ENCODE peak calls at places on chromosomes 16 and 17, in nine cellular contexts. One of them, this sample, is unnamed.

GRCh38 chr16:723695-724094 is 2.5 kb downstream of the CCDC78 start:
- DNase-seq in breast epithelium: no peak
- DNase-seq in esophagus muscularis mucosa: no peak
- DNase-seq in transverse colon: no peak
- DNase-seq in spleen: no peak
- DNase-seq in HL-60: no peak
- DNase-seq in upper lobe of left lung: no peak
- DNase-seq in K562: no peak
- DNase-seq in suprapubic skin: no peak
- DNase-seq in this sample: no peak

GRCh38 chr17:82962163-82962720 is 117.2 kb upstream of the METRNL start:
- DNase-seq in breast epithelium: no peak
- DNase-seq in esophagus muscularis mucosa: no peak
- DNase-seq in transverse colon: no peak
- DNase-seq in spleen: peak; percentile 53
- DNase-seq in HL-60: no peak
- DNase-seq in upper lobe of left lung: no peak
- DNase-seq in K562: no peak
- DNase-seq in suprapubic skin: peak; percentile 31
- DNase-seq in this sample: no peak

GRCh38 chr16:58299757-58300349 is 5.0 kb upstream of the PRSS54 start:
- DNase-seq in breast epithelium: no peak
- DNase-seq in esophagus muscularis mucosa: no peak
- DNase-seq in transverse colon: peak; percentile 22
- DNase-seq in spleen: no peak
- DNase-seq in HL-60: peak; percentile 20
- DNase-seq in upper lobe of left lung: no peak
- DNase-seq in K562: peak; percentile 30
- DNase-seq in suprapubic skin: no peak
- DNase-seq in this sample: no peak

GRCh38 chr16:24685539-24686432 is 43.7 kb upstream of the TNRC6A start:
- DNase-seq in breast epithelium: no peak
- DNase-seq in esophagus muscularis mucosa: no peak
- DNase-seq in transverse colon: peak; percentile 55
- DNase-seq in spleen: no peak
- DNase-seq in HL-60: no peak
- DNase-seq in upper lobe of left lung: no peak
- DNase-seq in K562: no peak
- DNase-seq in suprapubic skin: peak; percentile 62
- DNase-seq in this sample: no peak

GRCh38 chr17:53150101-53150698 is 672.5 kb upstream of the KIF2B start:
- DNase-seq in breast epithelium: no peak
- DNase-seq in esophagus muscularis mucosa: no peak
- DNase-seq in transverse colon: no peak
- DNase-seq in spleen: no peak
- DNase-seq in HL-60: no peak
- DNase-seq in upper lobe of left lung: no peak
- DNase-seq in K562: no peak
- DNase-seq in suprapubic skin: no peak
- DNase-seq in this sample: no peak

GRCh38 chr17:8159459-8160223 is 3.1 kb downstream of the VAMP2 start:
- DNase-seq in breast epithelium: no peak
- DNase-seq in esophagus muscularis mucosa: no peak
- DNase-seq in transverse colon: no peak
- DNase-seq in spleen: peak; percentile 55
- DNase-seq in HL-60: no peak
- DNase-seq in upper lobe of left lung: no peak
- DNase-seq in K562: no peak
- DNase-seq in suprapubic skin: peak; percentile 62
- DNase-seq in this sample: no peak

GRCh38 chr17:49624896-49625295 is 49.2 kb downstream of the NXPH3 start:
- DNase-seq in breast epithelium: no peak
- DNase-seq in esophagus muscularis mucosa: no peak
- DNase-seq in transverse colon: no peak
- DNase-seq in spleen: no peak
- DNase-seq in HL-60: no peak
- DNase-seq in upper lobe of left lung: no peak
- DNase-seq in K562: no peak
- DNase-seq in suprapubic skin: no peak
- DNase-seq in this sample: no peak

GRCh38 chr17:3851461-3852100 is 5.5 kb upstream of the NCBP3 start:
- DNase-seq in breast epithelium: no peak
- DNase-seq in esophagus muscularis mucosa: no peak
- DNase-seq in transverse colon: no peak
- DNase-seq in spleen: peak; percentile 59
- DNase-seq in HL-60: no peak
- DNase-seq in upper lobe of left lung: peak; percentile 54
- DNase-seq in K562: no peak
- DNase-seq in suprapubic skin: peak; percentile 54
- DNase-seq in this sample: no peak

GRCh38 chr17:37292429-37293139 is 83.2 kb upstream of the C17orf78 start:
- DNase-seq in breast epithelium: no peak
- DNase-seq in esophagus muscularis mucosa: no peak
- DNase-seq in transverse colon: no peak
- DNase-seq in spleen: no peak
- DNase-seq in HL-60: peak; percentile 82
- DNase-seq in upper lobe of left lung: no peak
- DNase-seq in K562: no peak
- DNase-seq in suprapubic skin: no peak
- DNase-seq in this sample: no peak

GRCh38 chr16:83233153-83233552 is 574.6 kb upstream of the HSBP1 start:
- DNase-seq in breast epithelium: no peak
- DNase-seq in esophagus muscularis mucosa: no peak
- DNase-seq in transverse colon: no peak
- DNase-seq in spleen: no peak
- DNase-seq in HL-60: no peak
- DNase-seq in upper lobe of left lung: no peak
- DNase-seq in K562: no peak
- DNase-seq in suprapubic skin: no peak
- DNase-seq in this sample: no peak

GRCh38 chr16:53097190-53097589 is 42.4 kb downstream of the CHD9 start:
- DNase-seq in breast epithelium: no peak
- DNase-seq in esophagus muscularis mucosa: no peak
- DNase-seq in transverse colon: no peak
- DNase-seq in spleen: no peak
- DNase-seq in HL-60: no peak
- DNase-seq in upper lobe of left lung: no peak
- DNase-seq in K562: no peak
- DNase-seq in suprapubic skin: no peak
- DNase-seq in this sample: no peak

GRCh38 chr16:53100889-53101288 is 46.1 kb downstream of the CHD9 start:
- DNase-seq in breast epithelium: no peak
- DNase-seq in esophagus muscularis mucosa: no peak
- DNase-seq in transverse colon: no peak
- DNase-seq in spleen: no peak
- DNase-seq in HL-60: no peak
- DNase-seq in upper lobe of left lung: no peak
- DNase-seq in K562: no peak
- DNase-seq in suprapubic skin: no peak
- DNase-seq in this sample: no peak

GRCh38 chr16:53100131-53100748 is 45.4 kb downstream of the CHD9 start:
- DNase-seq in breast epithelium: no peak
- DNase-seq in esophagus muscularis mucosa: no peak
- DNase-seq in transverse colon: no peak
- DNase-seq in spleen: no peak
- DNase-seq in HL-60: no peak
- DNase-seq in upper lobe of left lung: no peak
- DNase-seq in K562: no peak
- DNase-seq in suprapubic skin: no peak
- DNase-seq in this sample: no peak

GRCh38 chr16:53098526-53099317 is 43.9 kb downstream of the CHD9 start:
- DNase-seq in breast epithelium: peak; percentile 59
- DNase-seq in esophagus muscularis mucosa: peak; percentile 97
- DNase-seq in transverse colon: peak; percentile 85
- DNase-seq in spleen: peak; percentile 93
- DNase-seq in HL-60: peak; percentile 96
- DNase-seq in upper lobe of left lung: peak; percentile 54
- DNase-seq in K562: peak; percentile 53
- DNase-seq in suprapubic skin: peak; percentile 93
- DNase-seq in this sample: no peak

GRCh38 chr16:53099318-53100130 is 44.7 kb downstream of the CHD9 start:
- DNase-seq in breast epithelium: peak; percentile 92
- DNase-seq in esophagus muscularis mucosa: peak; percentile 95
- DNase-seq in transverse colon: peak; percentile 94
- DNase-seq in spleen: peak; percentile 91
- DNase-seq in HL-60: peak; percentile 89
- DNase-seq in upper lobe of left lung: peak; percentile 97
- DNase-seq in K562: peak; percentile 89
- DNase-seq in suprapubic skin: peak; percentile 94
- DNase-seq in this sample: no peak
- TF ChIP-seq POLR2AphosphoS5 in breast epithelium: peak; percentile 74
- TF ChIP-seq POLR2AphosphoS5 in esophagus muscularis mucosa: peak; percentile 73
- TF ChIP-seq POLR2AphosphoS5 in transverse colon: peak; percentile 74
- TF ChIP-seq POLR2AphosphoS5 in spleen: peak; percentile 84
- TF ChIP-seq POLR2AphosphoS5 in HL-60: peak; percentile 62
- TF ChIP-seq POLR2AphosphoS5 in upper lobe of left lung: peak; percentile 83
- TF ChIP-seq POLR2AphosphoS5 in K562: no peak
- TF ChIP-seq POLR2AphosphoS5 in suprapubic skin: peak; percentile 50
- TF ChIP-seq POLR2AphosphoS5 in this sample: peak; percentile 81

GRCh38 chr16:80932725-80933124 is 74.0 kb downstream of the CMC2 start:
- DNase-seq in breast epithelium: no peak
- DNase-seq in esophagus muscularis mucosa: no peak
- DNase-seq in transverse colon: peak; percentile 41
- DNase-seq in spleen: no peak
- DNase-seq in HL-60: no peak
- DNase-seq in upper lobe of left lung: no peak
- DNase-seq in K562: no peak
- DNase-seq in suprapubic skin: peak; percentile 70
- DNase-seq in this sample: peak; percentile 91

GRCh38 chr16:80935691-80936090 is 71.0 kb downstream of the CMC2 start:
- DNase-seq in breast epithelium: no peak
- DNase-seq in esophagus muscularis mucosa: no peak
- DNase-seq in transverse colon: no peak
- DNase-seq in spleen: no peak
- DNase-seq in HL-60: no peak
- DNase-seq in upper lobe of left lung: no peak
- DNase-seq in K562: no peak
- DNase-seq in suprapubic skin: no peak
- DNase-seq in this sample: peak; percentile 67

GRCh38 chr16:80938035-80938927 is 68.4 kb downstream of the CMC2 start:
- DNase-seq in breast epithelium: no peak
- DNase-seq in esophagus muscularis mucosa: no peak
- DNase-seq in transverse colon: peak; percentile 15
- DNase-seq in spleen: no peak
- DNase-seq in HL-60: no peak
- DNase-seq in upper lobe of left lung: no peak
- DNase-seq in K562: no peak
- DNase-seq in suprapubic skin: peak; percentile 69
- DNase-seq in this sample: peak; percentile 95

GRCh38 chr16:80938928-80939260 is 67.8 kb downstream of the CMC2 start:
- DNase-seq in breast epithelium: no peak
- DNase-seq in esophagus muscularis mucosa: peak; percentile 42
- DNase-seq in transverse colon: no peak
- DNase-seq in spleen: no peak
- DNase-seq in HL-60: no peak
- DNase-seq in upper lobe of left lung: no peak
- DNase-seq in K562: no peak
- DNase-seq in suprapubic skin: no peak
- DNase-seq in this sample: no peak

DNA sequence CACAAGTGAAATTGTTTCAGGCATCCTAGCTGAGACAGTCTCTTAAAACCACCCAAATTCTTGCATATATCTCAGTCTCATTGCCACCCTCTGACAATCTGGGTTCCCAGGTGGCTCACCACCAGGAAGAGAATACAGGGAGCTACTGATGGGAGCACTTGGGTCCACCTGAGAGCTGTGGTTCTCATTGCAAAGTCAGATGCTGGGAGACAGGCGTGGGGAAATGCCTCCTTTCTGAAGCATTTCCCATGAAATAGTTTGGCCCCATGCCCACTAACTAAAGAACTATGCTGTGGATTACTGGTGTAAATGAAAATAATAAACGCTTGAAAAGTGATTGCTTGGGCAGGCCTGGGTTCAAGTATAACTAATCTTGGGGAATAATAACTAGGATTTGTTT is 70.3 kb downstream of the CMC2 start:
- DNase-seq in breast epithelium: no peak
- DNase-seq in esophagus muscularis mucosa: no peak
- DNase-seq in transverse colon: no peak
- DNase-seq in spleen: no peak
- DNase-seq in HL-60: no peak
- DNase-seq in upper lobe of left lung: no peak
- DNase-seq in K562: no peak
- DNase-seq in suprapubic skin: no peak
- DNase-seq in this sample: peak; percentile 54
- TF ChIP-seq POLR2AphosphoS5 in breast epithelium: no peak
- TF ChIP-seq POLR2AphosphoS5 in esophagus muscularis mucosa: no peak
- TF ChIP-seq POLR2AphosphoS5 in transverse colon: no peak
- TF ChIP-seq POLR2AphosphoS5 in spleen: no peak
- TF ChIP-seq POLR2AphosphoS5 in HL-60: no peak
- TF ChIP-seq POLR2AphosphoS5 in upper lobe of left lung: no peak
- TF ChIP-seq POLR2AphosphoS5 in K562: no peak
- TF ChIP-seq POLR2AphosphoS5 in suprapubic skin: no peak
- TF ChIP-seq POLR2AphosphoS5 in this sample: no peak

GRCh38 chr17:45172232-45172540 is 10.5 kb downstream of the HEXIM2 start:
- DNase-seq in breast epithelium: no peak
- DNase-seq in esophagus muscularis mucosa: no peak
- DNase-seq in transverse colon: no peak
- DNase-seq in spleen: no peak
- DNase-seq in HL-60: no peak
- DNase-seq in upper lobe of left lung: no peak
- DNase-seq in K562: no peak
- DNase-seq in suprapubic skin: no peak
- DNase-seq in this sample: no peak

GRCh38 chr17:45171338-45172231 is 9.9 kb downstream of the HEXIM2 start:
- DNase-seq in breast epithelium: peak; percentile 83
- DNase-seq in esophagus muscularis mucosa: no peak
- DNase-seq in transverse colon: peak; percentile 55
- DNase-seq in spleen: no peak
- DNase-seq in HL-60: no peak
- DNase-seq in upper lobe of left lung: no peak
- DNase-seq in K562: no peak
- DNase-seq in suprapubic skin: peak; percentile 83
- DNase-seq in this sample: no peak

GRCh38 chr17:45170976-45171337 is 9.3 kb downstream of the HEXIM2 start:
- DNase-seq in breast epithelium: peak; percentile 82
- DNase-seq in esophagus muscularis mucosa: peak; percentile 94
- DNase-seq in transverse colon: peak; percentile 50
- DNase-seq in spleen: no peak
- DNase-seq in HL-60: no peak
- DNase-seq in upper lobe of left lung: no peak
- DNase-seq in K562: no peak
- DNase-seq in suprapubic skin: peak; percentile 91
- DNase-seq in this sample: peak; percentile 93

GRCh38 chr17:45168991-45169752 is 7.5 kb downstream of the HEXIM2 start:
- DNase-seq in breast epithelium: peak; percentile 55
- DNase-seq in esophagus muscularis mucosa: no peak
- DNase-seq in transverse colon: no peak
- DNase-seq in spleen: no peak
- DNase-seq in HL-60: no peak
- DNase-seq in upper lobe of left lung: peak; percentile 82
- DNase-seq in K562: no peak
- DNase-seq in suprapubic skin: no peak
- DNase-seq in this sample: no peak

GRCh38 chr17:45170280-45170975 is 8.8 kb downstream of the HEXIM2 start:
- DNase-seq in breast epithelium: no peak
- DNase-seq in esophagus muscularis mucosa: no peak
- DNase-seq in transverse colon: no peak
- DNase-seq in spleen: no peak
- DNase-seq in HL-60: no peak
- DNase-seq in upper lobe of left lung: no peak
- DNase-seq in K562: no peak
- DNase-seq in suprapubic skin: no peak
- DNase-seq in this sample: no peak
- TF ChIP-seq POLR2AphosphoS5 in breast epithelium: no peak
- TF ChIP-seq POLR2AphosphoS5 in esophagus muscularis mucosa: no peak
- TF ChIP-seq POLR2AphosphoS5 in transverse colon: no peak
- TF ChIP-seq POLR2AphosphoS5 in spleen: no peak
- TF ChIP-seq POLR2AphosphoS5 in HL-60: no peak
- TF ChIP-seq POLR2AphosphoS5 in upper lobe of left lung: no peak
- TF ChIP-seq POLR2AphosphoS5 in K562: no peak
- TF ChIP-seq POLR2AphosphoS5 in suprapubic skin: no peak
- TF ChIP-seq POLR2AphosphoS5 in this sample: no peak

GRCh38 chr16:88779406-88780099 is 5.5 kb downstream of the PIEZO1 start:
- DNase-seq in breast epithelium: no peak
- DNase-seq in esophagus muscularis mucosa: no peak
- DNase-seq in transverse colon: no peak
- DNase-seq in spleen: no peak
- DNase-seq in HL-60: no peak
- DNase-seq in upper lobe of left lung: peak; percentile 77
- DNase-seq in K562: peak; percentile 25
- DNase-seq in suprapubic skin: no peak
- DNase-seq in this sample: no peak
- TF ChIP-seq POLR2AphosphoS5 in breast epithelium: no peak
- TF ChIP-seq POLR2AphosphoS5 in esophagus muscularis mucosa: no peak
- TF ChIP-seq POLR2AphosphoS5 in transverse colon: no peak
- TF ChIP-seq POLR2AphosphoS5 in spleen: no peak
- TF ChIP-seq POLR2AphosphoS5 in HL-60: no peak
- TF ChIP-seq POLR2AphosphoS5 in upper lobe of left lung: no peak
- TF ChIP-seq POLR2AphosphoS5 in K562: no peak
- TF ChIP-seq POLR2AphosphoS5 in suprapubic skin: no peak
- TF ChIP-seq POLR2AphosphoS5 in this sample: no peak

This sample was measured in vagina.